ENCODE peak calls at places on chromosomes 5 and 9, in five cellular contexts. J, G, D, H and I are unnamed samples.
A peak's percentile ranks its signal among the peaks of the same experiment; 100 is the strongest.

GRCh38 chr5:123776761-123777160 is 264.8 kb downstream of the CSNK1G3 start:
- DNase-seq in J (no peak), G (no peak), H (no peak), D (no peak), I (no peak)

GRCh38 chr5:76807296-76807695 is 11.5 kb upstream of the F2RL1 start:
- DNase-seq in G (no peak), D (no peak), H (no peak), J (no peak), I (no peak)

GRCh38 chr5:113294341-113295110 is 140.3 kb downstream of the TSSK1B start:
- DNase-seq in G (peak; percentile 88), J (peak; percentile 53), D (peak; percentile 47), H (peak; percentile 80), I (peak; percentile 75)

GRCh38 chr5:112116372-112116771 is 302.7 kb downstream of the EPB41L4A start:
- DNase-seq in J (no peak), H (no peak), G (no peak), D (no peak), I (no peak)

GRCh38 chr5:90173299-90174030 is 236.1 kb downstream of the CETN3 start:
- DNase-seq in D (no peak), J (no peak), G (no peak), H (no peak), I (no peak)

GRCh38 chr9:113464672-113465271 is 1.2 kb downstream of the RGS3 start:
- DNase-seq in G (no peak), D (no peak), H (no peak), J (no peak), I (peak; percentile 15)

GRCh38 chr9:96062854-96063253 is 187.4 kb downstream of the ERCC6L2 start:
- DNase-seq in G (no peak), D (no peak), H (no peak), J (no peak), I (no peak)

GRCh38 chr9:15873573-15874177 is 320.8 kb downstream of the CCDC171 start:
- DNase-seq in H (no peak), G (peak; percentile 10), J (no peak), D (no peak), I (peak; percentile 50)

GRCh38 chr5:149775785-149776184 is 45.7 kb downstream of the PPARGC1B start:
- DNase-seq in J (no peak), D (no peak), H (no peak), G (no peak), I (peak; percentile 72)

GRCh38 chr9:131577005-131578000 is 32.0 kb downstream of the PRRT1B start:
- DNase-seq in H (no peak), D (no peak), G (no peak), J (no peak), I (no peak)

GRCh38 chr9:126235350-126235740 is 91.3 kb upstream of the MVB12B start:
- DNase-seq in G (no peak), H (no peak), D (no peak), J (no peak), I (no peak)

GRCh38 chr5:161093105-161093504 is 241.1 kb upstream of the ATP10B start:
- DNase-seq in D (no peak), J (no peak), H (no peak), G (no peak), I (no peak)

GRCh38 chr9:127035423-127035822 is 87.0 kb downstream of the ANGPTL2 start:
- DNase-seq in G (no peak), H (no peak), J (no peak), D (no peak), I (no peak)

GRCh38 chr9:118522093-118523028 is 818.2 kb downstream of the TLR4 start:
- DNase-seq in G (peak; percentile 51), H (peak; percentile 30), D (no peak), J (no peak), I (peak; percentile 80)

GRCh38 chr9:34328500-34328982 is 527 bp downstream of the KIF24 start:
- DNase-seq in G (no peak), H (no peak), D (no peak), J (no peak), I (peak; percentile 71)

GRCh38 chr9:116058421-116058820 is 95.2 kb upstream of the PAPPA start:
- DNase-seq in J (no peak), H (no peak), G (no peak), D (no peak), I (no peak)

GRCh38 chr5:81850494-81850893 is 99.6 kb upstream of the SSBP2 start:
- DNase-seq in H (no peak), G (no peak), D (no peak), J (no peak), I (no peak)

GRCh38 chr5:163079618-163080017 is 357.8 kb upstream of the CCNG1 start:
- DNase-seq in D (no peak), G (no peak), H (no peak), J (no peak), I (no peak)

GRCh38 chr5:127322405-127322804 is 31.8 kb downstream of the MEGF10 start:
- DNase-seq in J (no peak), G (no peak), H (no peak), D (no peak), I (no peak)

GRCh38 chr5:54570923-54571322 is 53.4 kb downstream of the SNX18 start:
- DNase-seq in D (no peak), H (no peak), G (no peak), J (no peak), I (no peak)

GRCh38 chr5:99675974-99676373 is 747.2 kb upstream of the CHD1 start:
- DNase-seq in D (no peak), H (no peak), G (no peak), J (no peak), I (no peak)

GRCh38 chr5:179294131-179294780 is 51.0 kb downstream of the ADAMTS2 start:
- DNase-seq in J (no peak), G (no peak), D (no peak), H (no peak), I (no peak)

GRCh38 chr9:129702563-129702962 is 37.1 kb downstream of the PRRX2 start:
- DNase-seq in D (no peak), H (peak; percentile 92), G (no peak), J (no peak), I (peak; percentile 23)

GRCh38 chr9:72271617-72272478 is 93.2 kb downstream of the ZFAND5 start:
- DNase-seq in H (peak; percentile 33), J (peak; percentile 6), G (peak; percentile 59), D (peak; percentile 5), I (peak; percentile 75)

GRCh38 chr9:134293576-134294227 is 32.6 kb upstream of the RXRA start:
- DNase-seq in G (no peak), D (no peak), H (no peak), J (no peak), I (no peak)

GRCh38 chr9:14956162-14956561 is 45.9 kb upstream of the FREM1 start:
- DNase-seq in J (no peak), G (no peak), D (no peak), H (no peak), I (no peak)

GRCh38 chr9:79395691-79396558 is 175.8 kb upstream of the TLE4 start:
- DNase-seq in G (no peak), D (no peak), J (no peak), H (no peak), I (no peak)

GRCh38 chr9:137422668-137423000 is 328 bp downstream of the EXD3 start:
- DNase-seq in G (peak; percentile 69), D (no peak), J (no peak), H (peak; percentile 28), I (peak; percentile 83)

GRCh38 chr9:69900406-69900805 is 79.8 kb downstream of the CFAP95 start:
- DNase-seq in D (no peak), G (no peak), H (no peak), J (no peak), I (no peak)

GRCh38 chr9:129584136-129584535 is 36.8 kb downstream of the C9orf50 start:
- DNase-seq in H (peak; percentile 66), D (peak; percentile 25), J (peak; percentile 26), G (peak; percentile 77), I (peak; percentile 82)

GRCh38 chr5:50553560-50553984 is 112.5 kb upstream of the EMB start:
- DNase-seq in G (no peak), D (no peak), J (no peak), H (no peak), I (peak; percentile 72)

GRCh38 chr9:12784461-12785250 is 9.8 kb downstream of the LURAP1L start:
- DNase-seq in H (peak; percentile 50), J (no peak), D (no peak), G (no peak), I (peak; percentile 92)

GRCh38 chr9:38346811-38347735 is 45.4 kb upstream of the ALDH1B1 start:
- DNase-seq in G (no peak), H (no peak), D (no peak), J (no peak), I (no peak)